ENCODE peak calls at places on chromosomes 11 and 22, in seven cellular contexts. One of them, this sample, is unnamed.
A peak's percentile ranks its signal among the peaks of the same experiment; 100 is the strongest.

GRCh38 chr11:208177-208916 is 839 bp downstream of the RIC8A start:
- DNase-seq in activated T-cell treated with anti-CD3 and anti-CD28 coated beads for 1 hour: peak; percentile 75
- DNase-seq in body of pancreas: peak; percentile 80
- DNase-seq in lung: peak; percentile 75
- DNase-seq in Right ventricle myocardium superior: peak; percentile 90
- DNase-seq in stimulated activated CD8-positive, alpha-beta memory T cell treated with anti-CD3 and anti-CD28 coated beads, Interleukin-2, amount 100 ng/mL, for 1 hour: peak; percentile 70
- DNase-seq in tibial artery: peak; percentile 91
- DNase-seq in this sample: peak; percentile 86

GRCh38 chr11:128328955-128329551 is 258.3 kb downstream of the ETS1 start:
- DNase-seq in tibial artery: no peak
- DNase-seq in body of pancreas: no peak
- DNase-seq in activated T-cell treated with anti-CD3 and anti-CD28 coated beads for 1 hour: no peak
- DNase-seq in stimulated activated CD8-positive, alpha-beta memory T cell treated with anti-CD3 and anti-CD28 coated beads, Interleukin-2, amount 100 ng/mL, for 1 hour: no peak
- DNase-seq in lung: no peak
- DNase-seq in Right ventricle myocardium superior: peak; percentile 44
- DNase-seq in this sample: no peak

GRCh38 chr11:68328374-68329091 is 16.1 kb downstream of the LRP5 start:
- DNase-seq in tibial artery: no peak
- DNase-seq in stimulated activated CD8-positive, alpha-beta memory T cell treated with anti-CD3 and anti-CD28 coated beads, Interleukin-2, amount 100 ng/mL, for 1 hour: no peak
- DNase-seq in lung: no peak
- DNase-seq in Right ventricle myocardium superior: peak; percentile 72
- DNase-seq in body of pancreas: peak; percentile 70
- DNase-seq in activated T-cell treated with anti-CD3 and anti-CD28 coated beads for 1 hour: no peak
- DNase-seq in this sample: peak; percentile 56

GRCh38 chr11:116148056-116148455 is 624.7 kb downstream of the BUD13 start:
- DNase-seq in body of pancreas: no peak
- DNase-seq in tibial artery: no peak
- DNase-seq in activated T-cell treated with anti-CD3 and anti-CD28 coated beads for 1 hour: no peak
- DNase-seq in Right ventricle myocardium superior: no peak
- DNase-seq in stimulated activated CD8-positive, alpha-beta memory T cell treated with anti-CD3 and anti-CD28 coated beads, Interleukin-2, amount 100 ng/mL, for 1 hour: no peak
- DNase-seq in lung: peak; percentile 20
- DNase-seq in this sample: no peak

GRCh38 chr11:94519478-94520084 is 7.3 kb downstream of the C11orf97 start:
- DNase-seq in lung: no peak
- DNase-seq in Right ventricle myocardium superior: no peak
- DNase-seq in activated T-cell treated with anti-CD3 and anti-CD28 coated beads for 1 hour: no peak
- DNase-seq in stimulated activated CD8-positive, alpha-beta memory T cell treated with anti-CD3 and anti-CD28 coated beads, Interleukin-2, amount 100 ng/mL, for 1 hour: no peak
- DNase-seq in tibial artery: no peak
- DNase-seq in body of pancreas: no peak
- DNase-seq in this sample: no peak

GRCh38 chr22:44186737-44187136 is 6.0 kb downstream of the PARVG start:
- DNase-seq in Right ventricle myocardium superior: no peak
- DNase-seq in stimulated activated CD8-positive, alpha-beta memory T cell treated with anti-CD3 and anti-CD28 coated beads, Interleukin-2, amount 100 ng/mL, for 1 hour: no peak
- DNase-seq in lung: no peak
- DNase-seq in tibial artery: peak; percentile 25
- DNase-seq in body of pancreas: peak; percentile 4
- DNase-seq in activated T-cell treated with anti-CD3 and anti-CD28 coated beads for 1 hour: no peak
- DNase-seq in this sample: no peak

GRCh38 chr11:115780625-115781024 is 276.4 kb upstream of the CADM1 start:
- DNase-seq in stimulated activated CD8-positive, alpha-beta memory T cell treated with anti-CD3 and anti-CD28 coated beads, Interleukin-2, amount 100 ng/mL, for 1 hour: no peak
- DNase-seq in tibial artery: no peak
- DNase-seq in Right ventricle myocardium superior: no peak
- DNase-seq in lung: no peak
- DNase-seq in activated T-cell treated with anti-CD3 and anti-CD28 coated beads for 1 hour: no peak
- DNase-seq in body of pancreas: no peak
- DNase-seq in this sample: no peak

GRCh38 chr11:16158426-16158994 is 197.8 kb downstream of the SOX6 start:
- DNase-seq in stimulated activated CD8-positive, alpha-beta memory T cell treated with anti-CD3 and anti-CD28 coated beads, Interleukin-2, amount 100 ng/mL, for 1 hour: no peak
- DNase-seq in body of pancreas: no peak
- DNase-seq in Right ventricle myocardium superior: no peak
- DNase-seq in lung: no peak
- DNase-seq in activated T-cell treated with anti-CD3 and anti-CD28 coated beads for 1 hour: no peak
- DNase-seq in tibial artery: no peak
- DNase-seq in this sample: no peak

GRCh38 chr11:60756307-60757032 is at the start of gene MS4A15:
- DNase-seq in activated T-cell treated with anti-CD3 and anti-CD28 coated beads for 1 hour: no peak
- DNase-seq in stimulated activated CD8-positive, alpha-beta memory T cell treated with anti-CD3 and anti-CD28 coated beads, Interleukin-2, amount 100 ng/mL, for 1 hour: no peak
- DNase-seq in lung: no peak
- DNase-seq in body of pancreas: peak; percentile 53
- DNase-seq in Right ventricle myocardium superior: no peak
- DNase-seq in tibial artery: peak; percentile 1
- DNase-seq in this sample: no peak